ENCODE peak calls at places on chromosomes 2 and 18, in four cellular contexts. G is H1, S is prostate gland, W is WERI-Rb-1. P is an unnamed sample.

GRCh38 chr2:111617299-111617803 is 266.6 kb downstream of the ANAPC1 start:
- DNase-seq in G (no peak), S (no peak), W (no peak), P (no peak)

GRCh38 chr2:9273496-9273895 is 66.9 kb downstream of the ASAP2 start:
- DNase-seq in G (no peak), S (no peak), W (no peak), P (no peak)

GRCh38 chr2:74917702-74918619 is 40.5 kb upstream of the POLE4 start:
- DNase-seq in G (no peak), S (no peak), W (no peak), P (peak; percentile 76)

GRCh38 chr2:714005-714741 is 37.0 kb upstream of the TMEM18 start:
- DNase-seq in G (peak; percentile 77), S (peak; percentile 39), W (peak; percentile 86), P (no peak)

GRCh38 chr18:63263444-63263843 is 56.1 kb downstream of the BCL2 start:
- DNase-seq in G (no peak), S (no peak), W (no peak), P (no peak)

GRCh38 chr2:112848833-112849232 is 12.3 kb upstream of the IL1B start:
- DNase-seq in G (no peak), S (no peak), W (no peak), P (no peak)

GRCh38 chr2:41720702-41721344 is 327.0 kb upstream of the PKDCC start:
- DNase-seq in G (no peak), S (no peak), W (no peak), P (no peak)

GRCh38 chr2:88852753-88853402 is 161.4 kb downstream of the RPIA start:
- DNase-seq in G (no peak), S (no peak), W (no peak), P (no peak)

GRCh38 chr2:162092656-162093556 is 18.9 kb upstream of the DPP4 start:
- DNase-seq in G (no peak), S (no peak), W (no peak), P (peak; percentile 60)

GRCh38 chr2:199716807-199717586 is 134.0 kb downstream of the FTCDNL1 start:
- DNase-seq in G (no peak), S (no peak), W (no peak), P (no peak)

GRCh38 chr2:55419236-55419513 is 481 bp downstream of the CCDC88A start:
- DNase-seq in G (no peak), S (peak; percentile 12), W (no peak), P (no peak)

GRCh38 chr2:173231042-173231441 is 123.6 kb upstream of the CDCA7 start:
- DNase-seq in G (no peak), S (peak; percentile 87), W (no peak), P (no peak)

GRCh38 chr2:229081411-229081810 is 189.7 kb downstream of the PID1 start:
- DNase-seq in G (no peak), S (no peak), W (no peak), P (no peak)

GRCh38 chr2:182267971-182268370 is 158.9 kb downstream of the PDE1A start:
- DNase-seq in G (no peak), S (no peak), W (no peak), P (no peak)

GRCh38 chr18:13288509-13289138 is 70.1 kb downstream of the LDLRAD4 start:
- DNase-seq in G (no peak), S (no peak), W (no peak), P (no peak)

GRCh38 chr2:183024701-183025100 is 13.6 kb downstream of the NCKAP1 start:
- DNase-seq in G (no peak), S (no peak), W (no peak), P (no peak)

GRCh38 chr2:130344578-130344977 is 1.9 kb downstream of the IMP4 start:
- DNase-seq in G (no peak), S (no peak), W (no peak), P (no peak)

GRCh38 chr18:46333371-46334199 is 229.4 kb downstream of the HAUS1 start:
- DNase-seq in G (peak; percentile 56), S (peak; percentile 24), W (peak; percentile 85), P (no peak)

GRCh38 chr18:23191952-23192662 is 56.8 kb downstream of the CABLES1 start:
- DNase-seq in G (no peak), S (no peak), W (no peak), P (peak; percentile 54)

GRCh38 chr2:239349448-239350135 is 51.2 kb downstream of the HDAC4 start:
- DNase-seq in G (no peak), S (peak; percentile 56), W (no peak), P (no peak)

GRCh38 chr2:23904692-23905091 is 22.2 kb downstream of the ATAD2B start:
- DNase-seq in G (no peak), S (no peak), W (no peak), P (no peak)

GRCh38 chr18:77023115-77023782 is 109.3 kb downstream of the MBP start:
- DNase-seq in G (no peak), S (no peak), W (no peak), P (no peak)

GRCh38 chr2:85675427-85675826 is 7.4 kb upstream of the SFTPB start:
- DNase-seq in G (no peak), S (no peak), W (no peak), P (no peak)

GRCh38 chr2:3914243-3914642 is 210.9 kb downstream of the DCDC2C start:
- DNase-seq in G (no peak), S (no peak), W (no peak), P (no peak)

GRCh38 chr2:128345436-128346165 is 26.9 kb upstream of the HS6ST1 start:
- DNase-seq in G (no peak), S (no peak), W (no peak), P (no peak)

GRCh38 chr2:182117203-182117602 is 131.6 kb downstream of the PPP1R1C start:
- DNase-seq in G (no peak), S (no peak), W (no peak), P (no peak)

DNA sequence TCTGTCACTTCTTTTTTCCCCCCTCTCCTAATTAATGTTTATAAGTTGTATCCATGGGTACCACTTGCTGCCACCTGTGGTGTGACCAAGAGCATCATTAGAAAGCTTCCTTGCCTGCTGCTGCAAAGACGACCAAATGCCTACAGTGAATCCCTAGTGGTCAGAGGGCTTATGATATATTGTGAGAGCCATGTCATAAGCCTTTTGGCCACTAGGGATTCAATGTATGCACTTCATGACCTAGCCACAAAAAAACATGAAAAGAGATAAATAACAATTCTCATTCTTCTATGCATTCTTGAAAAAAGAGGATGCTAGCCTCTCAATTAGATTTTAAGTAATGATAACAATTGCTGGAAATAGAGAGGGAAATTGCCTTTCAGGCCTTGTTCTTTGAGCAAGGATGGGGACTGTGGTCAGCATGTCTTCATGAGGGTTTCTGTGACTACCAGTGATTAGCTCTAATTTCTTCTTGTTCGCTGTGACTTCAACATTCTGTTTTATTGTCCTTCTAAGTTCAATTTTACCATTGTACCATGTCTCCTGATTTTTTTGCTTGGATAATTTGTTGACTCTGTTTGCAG is 435.3 kb downstream of the TGIF1 start:
- DNase-seq in G (no peak), S (no peak), W (no peak), P (no peak)
- TF ChIP-seq CTCF in G (peak; percentile 68), S (no peak), W (peak; percentile 21), P (peak; percentile 3)

DNA sequence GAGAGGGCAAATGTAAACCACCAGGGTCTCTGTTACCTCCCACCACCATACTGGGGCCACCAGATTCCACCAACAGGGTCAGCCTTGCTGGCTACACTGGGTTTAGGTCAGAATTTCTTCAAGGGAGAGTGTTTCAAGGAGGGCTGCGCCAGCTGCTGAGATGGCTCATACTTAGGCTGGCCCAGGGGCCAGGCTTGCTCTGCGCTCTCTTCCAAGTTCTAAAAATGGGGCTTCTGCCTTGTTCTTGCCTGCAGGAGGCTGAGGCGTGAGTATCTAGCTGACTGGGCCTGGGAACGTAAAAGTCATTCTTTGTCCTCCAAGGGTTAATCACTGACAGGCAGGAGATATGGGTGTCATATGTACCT is 28.1 kb downstream of the MRPL33 start:
- DNase-seq in G (no peak), S (no peak), W (no peak), P (no peak)
- TF ChIP-seq CTCF in G (no peak), S (no peak), W (no peak), P (no peak)

GRCh38 chr2:197254776-197255521 is 55.6 kb downstream of the ANKRD44 start:
- DNase-seq in G (no peak), S (no peak), W (no peak), P (no peak)

GRCh38 chr2:197256771-197257170 is 53.8 kb downstream of the ANKRD44 start:
- DNase-seq in G (no peak), S (no peak), W (no peak), P (no peak)

GRCh38 chr2:197255550-197255949 is 55.0 kb downstream of the ANKRD44 start:
- DNase-seq in G (no peak), S (peak; percentile 14), W (no peak), P (no peak)

GRCh38 chr2:197258580-197258979 is 52.0 kb downstream of the ANKRD44 start:
- DNase-seq in G (no peak), S (no peak), W (no peak), P (no peak)

DNA sequence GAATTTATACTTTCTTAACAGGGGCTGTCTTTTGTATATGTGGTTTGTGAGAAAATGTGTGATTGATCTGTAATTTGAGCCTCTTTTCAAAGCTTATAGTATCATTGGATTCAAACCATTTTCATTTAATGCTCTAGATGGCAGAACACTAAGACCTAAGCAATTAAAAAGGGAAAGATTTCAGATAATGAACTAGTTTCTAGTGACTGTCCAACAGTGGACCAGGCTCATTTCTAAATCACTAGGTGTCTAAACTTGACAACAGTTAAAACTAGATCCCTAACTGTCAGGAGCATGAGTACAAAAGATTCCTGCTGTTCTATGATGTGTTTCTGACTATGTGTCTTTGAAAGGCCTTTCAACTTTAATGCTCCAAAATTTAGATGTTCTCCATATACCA is 54.6 kb downstream of the ANKRD44 start:
- DNase-seq in G (no peak), S (no peak), W (no peak), P (no peak)
- TF ChIP-seq CTCF in G (no peak), S (no peak), W (no peak), P (no peak)

DNA sequence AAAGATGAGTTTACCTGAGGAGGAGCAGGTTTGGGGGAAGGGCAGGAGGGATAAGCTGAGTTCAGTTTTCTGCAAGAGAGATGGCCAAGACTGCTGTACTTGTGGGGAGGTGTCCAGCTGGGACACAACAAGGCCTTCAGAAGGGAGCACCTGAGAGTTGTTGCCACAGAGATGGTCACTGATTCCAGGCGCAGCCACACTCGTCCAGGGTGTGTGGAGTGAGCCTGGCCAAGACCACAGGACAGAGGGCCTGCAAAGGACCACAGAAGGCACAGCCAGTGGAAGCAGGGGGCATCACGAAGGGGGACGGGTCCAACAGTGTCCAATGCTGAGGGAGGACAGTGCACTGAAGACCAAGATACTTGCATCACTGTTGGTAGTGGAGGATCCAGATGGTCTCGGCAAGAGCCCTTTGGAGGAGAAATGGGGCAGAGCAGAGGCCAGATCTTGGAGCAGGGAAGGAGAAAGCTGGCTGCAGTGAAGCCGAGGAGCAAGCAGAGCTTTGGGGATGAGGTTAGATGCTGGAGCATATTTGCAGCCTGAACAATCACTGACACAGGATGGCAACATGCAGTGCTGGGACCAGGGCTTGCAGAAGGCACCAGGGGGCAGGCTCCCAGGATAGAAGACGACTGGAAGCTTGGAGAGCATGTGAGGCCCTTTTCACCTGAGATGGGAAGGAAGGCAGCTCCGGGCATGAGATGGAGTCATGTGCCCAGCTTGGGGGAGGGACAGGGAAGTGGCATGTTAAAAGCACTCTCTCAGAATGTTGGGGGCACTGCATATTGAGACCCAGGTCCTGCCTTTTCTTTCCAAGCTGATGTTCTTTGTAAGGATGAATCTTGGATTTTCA is 214.0 kb downstream of the CYP26B1 start:
- DNase-seq in G (peak; percentile 35), S (no peak), W (peak; percentile 37), P (no peak)
- TF ChIP-seq CTCF in G (peak; percentile 24), S (no peak), W (peak; percentile 61), P (peak; percentile 51)

GRCh38 chr2:170118641-170119040 is 59.3 kb upstream of the MYO3B start:
- DNase-seq in G (no peak), S (no peak), W (no peak), P (no peak)

GRCh38 chr2:170121689-170122088 is 56.3 kb upstream of the MYO3B start:
- DNase-seq in G (no peak), S (no peak), W (no peak), P (no peak)

GRCh38 chr2:170122883-170123547 is 54.9 kb upstream of the MYO3B start:
- DNase-seq in G (no peak), S (no peak), W (no peak), P (no peak)

GRCh38 chr2:170123593-170123992 is 54.4 kb upstream of the MYO3B start:
- DNase-seq in G (no peak), S (no peak), W (no peak), P (no peak)
- TF ChIP-seq CTCF in G (peak; percentile 44), S (no peak), W (no peak), P (no peak)

P was measured in AG04449.